ENCODE peak calls at places on chromosomes 3 and 15, in nine cellular contexts. G, F, N, E, O, U, S, T and R are unnamed samples.
A peak's percentile ranks its signal among the peaks of the same experiment; 100 is the strongest.

GRCh38 chr3:44992555-44993470 is 16.8 kb downstream of the EXOSC7 start:
- DNase-seq in O (no peak), E (no peak), U (no peak), F (no peak), S (peak; percentile 29), T (no peak), G (no peak), N (no peak), R (no peak)

GRCh38 chr15:98727115-98728040 is 79.0 kb downstream of the IGF1R start:
- DNase-seq in O (no peak), S (peak; percentile 91), T (peak; percentile 93), N (no peak), F (peak; percentile 76), U (peak; percentile 85), E (no peak), G (peak; percentile 70), R (peak; percentile 97)

GRCh38 chr3:154022603-154023002 is 98.6 kb upstream of the ARHGEF26 start:
- DNase-seq in E (no peak), O (no peak), F (no peak), T (no peak), N (no peak), S (peak; percentile 5), G (no peak), U (no peak), R (no peak)

GRCh38 chr3:18505056-18505455 is 79.9 kb upstream of the SATB1 start:
- DNase-seq in T (no peak), N (no peak), S (no peak), O (no peak), U (no peak), G (no peak), E (no peak), F (no peak), R (no peak)

GRCh38 chr3:172287811-172288477 is 160.3 kb downstream of the GHSR start:
- DNase-seq in F (no peak), S (no peak), T (no peak), U (no peak), O (no peak), E (no peak), N (no peak), G (no peak), R (no peak)

GRCh38 chr15:75493732-75494131 is 42.2 kb upstream of the SIN3A start:
- DNase-seq in F (no peak), U (no peak), E (no peak), O (no peak), N (no peak), T (no peak), S (no peak), G (no peak), R (no peak)

GRCh38 chr3:25428003-25428861 is at the start of gene RARB:
- DNase-seq in G (peak; percentile 68), E (no peak), U (peak; percentile 84), O (no peak), T (peak; percentile 81), S (peak; percentile 97), F (peak; percentile 55), N (peak; percentile 12), R (peak; percentile 82)

GRCh38 chr3:33791477-33792166 is 6.8 kb upstream of the PDCD6IP start:
- DNase-seq in T (peak; percentile 41), U (no peak), F (no peak), G (peak; percentile 40), S (peak; percentile 29), O (no peak), N (no peak), E (no peak), R (peak; percentile 7)

GRCh38 chr15:70206668-70207067 is 109.0 kb upstream of the TLE3 start:
- DNase-seq in E (no peak), U (no peak), G (no peak), S (no peak), T (no peak), N (no peak), F (no peak), O (no peak), R (no peak)

GRCh38 chr3:135240426-135240825 is 445.4 kb downstream of the EPHB1 start:
- DNase-seq in G (no peak), E (no peak), F (no peak), U (no peak), S (no peak), O (no peak), N (no peak), T (no peak), R (no peak)

GRCh38 chr3:25588441-25589103 is 76.1 kb downstream of the TOP2B start:
- DNase-seq in S (no peak), E (no peak), F (no peak), O (no peak), U (no peak), T (peak; percentile 13), N (no peak), G (no peak), R (no peak)

GRCh38 chr15:43132830-43133428 is 457 bp upstream of the TMEM62 start:
- DNase-seq in E (no peak), F (peak; percentile 13), S (no peak), O (no peak), N (no peak), G (peak; percentile 57), T (no peak), U (peak; percentile 5), R (no peak)

GRCh38 chr3:174439621-174440349 is 419.3 kb upstream of the NAALADL2 start:
- DNase-seq in S (peak; percentile 99), O (no peak), N (no peak), E (no peak), G (peak; percentile 30), F (peak; percentile 3), U (peak; percentile 22), T (peak; percentile 98), R (peak; percentile 72)

GRCh38 chr15:45634442-45635190 is at the start of gene SQOR:
- DNase-seq in T (peak; percentile 54), E (peak; percentile 47), O (peak; percentile 45), F (peak; percentile 94), N (no peak), G (peak; percentile 92), U (peak; percentile 83), S (peak; percentile 51), R (peak; percentile 72)

GRCh38 chr15:71592186-71592585 is 218.2 kb upstream of the NR2E3 start:
- DNase-seq in E (no peak), U (peak; percentile 27), S (no peak), F (no peak), T (no peak), O (no peak), G (no peak), N (no peak), R (no peak)

GRCh38 chr15:53588773-53589172 is 170.7 kb downstream of the WDR72 start:
- DNase-seq in T (no peak), S (peak; percentile 49), N (no peak), O (no peak), F (no peak), U (no peak), G (no peak), E (no peak), R (no peak)

GRCh38 chr15:67307156-67307555 is 52.6 kb downstream of the IQCH start:
- DNase-seq in O (no peak), T (peak; percentile 63), U (no peak), E (no peak), G (no peak), N (no peak), F (no peak), S (peak; percentile 81), R (peak; percentile 10)

GRCh38 chr3:148643389-148643840 is 54.3 kb upstream of the AGTR1 start:
- DNase-seq in S (peak; percentile 91), O (no peak), N (no peak), U (no peak), G (no peak), E (no peak), F (no peak), T (peak; percentile 90), R (peak; percentile 62)

GRCh38 chr15:64503197-64503596 is 42.8 kb downstream of the ZNF609 start:
- DNase-seq in E (no peak), U (no peak), O (no peak), T (peak; percentile 74), G (peak; percentile 15), F (no peak), S (peak; percentile 63), N (no peak), R (peak; percentile 39)